ENCODE peak calls at places on chromosomes 2 and 18, in eight cellular contexts. One of them, this sample, is unnamed.
A peak's percentile ranks its signal among the peaks of the same experiment; 100 is the strongest.

GRCh38 chr2:218421027-218421426 is 2.1 kb downstream of the VIL1 start:
- DNase-seq in neural crest cell: no peak
- DNase-seq in fibroblast of lung: no peak
- DNase-seq in nephron progenitor cell: no peak
- DNase-seq in activated CD8-positive, alpha-beta T cell treated with anti-CD3 and anti-CD28 coated beads for 36 hours: no peak
- DNase-seq in AG10803: no peak
- DNase-seq in Calu3: no peak
- DNase-seq in CD4-positive, alpha-beta T cell: no peak
- DNase-seq in this sample: no peak

GRCh38 chr18:35816003-35816402 is 156.5 kb upstream of the RMP24 start:
- DNase-seq in nephron progenitor cell: no peak
- DNase-seq in AG10803: no peak
- DNase-seq in Calu3: no peak
- DNase-seq in CD4-positive, alpha-beta T cell: no peak
- DNase-seq in fibroblast of lung: no peak
- DNase-seq in neural crest cell: no peak
- DNase-seq in activated CD8-positive, alpha-beta T cell treated with anti-CD3 and anti-CD28 coated beads for 36 hours: no peak
- DNase-seq in this sample: no peak

GRCh38 chr2:173962036-173962435 is 3.1 kb downstream of the SP3 start:
- DNase-seq in fibroblast of lung: no peak
- DNase-seq in AG10803: no peak
- DNase-seq in activated CD8-positive, alpha-beta T cell treated with anti-CD3 and anti-CD28 coated beads for 36 hours: no peak
- DNase-seq in nephron progenitor cell: no peak
- DNase-seq in Calu3: no peak
- DNase-seq in CD4-positive, alpha-beta T cell: no peak
- DNase-seq in neural crest cell: no peak
- DNase-seq in this sample: no peak

GRCh38 chr18:10045296-10045891 is 131.6 kb downstream of the VAPA start:
- DNase-seq in nephron progenitor cell: no peak
- DNase-seq in fibroblast of lung: no peak
- DNase-seq in Calu3: no peak
- DNase-seq in CD4-positive, alpha-beta T cell: no peak
- DNase-seq in activated CD8-positive, alpha-beta T cell treated with anti-CD3 and anti-CD28 coated beads for 36 hours: no peak
- DNase-seq in neural crest cell: no peak
- DNase-seq in AG10803: no peak
- DNase-seq in this sample: no peak

GRCh38 chr2:148565272-148565894 is 79.2 kb upstream of the EPC2 start:
- DNase-seq in neural crest cell: no peak
- DNase-seq in AG10803: no peak
- DNase-seq in CD4-positive, alpha-beta T cell: no peak
- DNase-seq in fibroblast of lung: no peak
- DNase-seq in nephron progenitor cell: no peak
- DNase-seq in activated CD8-positive, alpha-beta T cell treated with anti-CD3 and anti-CD28 coated beads for 36 hours: no peak
- DNase-seq in Calu3: peak; percentile 11
- DNase-seq in this sample: no peak

GRCh38 chr2:86087936-86088850 is 17.5 kb downstream of the POLR1A start:
- DNase-seq in Calu3: no peak
- DNase-seq in AG10803: no peak
- DNase-seq in activated CD8-positive, alpha-beta T cell treated with anti-CD3 and anti-CD28 coated beads for 36 hours: peak; percentile 20
- DNase-seq in neural crest cell: no peak
- DNase-seq in CD4-positive, alpha-beta T cell: no peak
- DNase-seq in nephron progenitor cell: no peak
- DNase-seq in fibroblast of lung: no peak
- DNase-seq in this sample: no peak

GRCh38 chr2:232628466-232629200 is 4.8 kb upstream of the EFHD1 start:
- DNase-seq in CD4-positive, alpha-beta T cell: no peak
- DNase-seq in nephron progenitor cell: no peak
- DNase-seq in Calu3: no peak
- DNase-seq in neural crest cell: no peak
- DNase-seq in activated CD8-positive, alpha-beta T cell treated with anti-CD3 and anti-CD28 coated beads for 36 hours: no peak
- DNase-seq in AG10803: no peak
- DNase-seq in fibroblast of lung: no peak
- DNase-seq in this sample: no peak

GRCh38 chr2:120609826-120610395 is 125.8 kb upstream of the GLI2 start:
- DNase-seq in fibroblast of lung: no peak
- DNase-seq in AG10803: no peak
- DNase-seq in CD4-positive, alpha-beta T cell: no peak
- DNase-seq in activated CD8-positive, alpha-beta T cell treated with anti-CD3 and anti-CD28 coated beads for 36 hours: no peak
- DNase-seq in nephron progenitor cell: no peak
- DNase-seq in Calu3: no peak
- DNase-seq in neural crest cell: no peak
- DNase-seq in this sample: no peak

GRCh38 chr2:39664898-39665591 is 672 bp upstream of the TMEM178A start:
- DNase-seq in Calu3: no peak
- DNase-seq in fibroblast of lung: no peak
- DNase-seq in activated CD8-positive, alpha-beta T cell treated with anti-CD3 and anti-CD28 coated beads for 36 hours: no peak
- DNase-seq in AG10803: no peak
- DNase-seq in neural crest cell: peak; percentile 31
- DNase-seq in CD4-positive, alpha-beta T cell: no peak
- DNase-seq in nephron progenitor cell: peak; percentile 45
- DNase-seq in this sample: no peak

GRCh38 chr2:236334122-236334876 is 70.1 kb upstream of the ASB18 start:
- DNase-seq in neural crest cell: no peak
- DNase-seq in nephron progenitor cell: no peak
- DNase-seq in activated CD8-positive, alpha-beta T cell treated with anti-CD3 and anti-CD28 coated beads for 36 hours: no peak
- DNase-seq in AG10803: no peak
- DNase-seq in fibroblast of lung: peak; percentile 14
- DNase-seq in CD4-positive, alpha-beta T cell: no peak
- DNase-seq in Calu3: no peak
- DNase-seq in this sample: no peak

GRCh38 chr18:6885992-6886823 is 156.7 kb downstream of the ARHGAP28 start:
- DNase-seq in Calu3: peak; percentile 50
- DNase-seq in AG10803: peak; percentile 59
- DNase-seq in neural crest cell: peak; percentile 60
- DNase-seq in fibroblast of lung: peak; percentile 29
- DNase-seq in CD4-positive, alpha-beta T cell: no peak
- DNase-seq in nephron progenitor cell: peak; percentile 65
- DNase-seq in activated CD8-positive, alpha-beta T cell treated with anti-CD3 and anti-CD28 coated beads for 36 hours: peak; percentile 14
- DNase-seq in this sample: peak; percentile 43

DNA sequence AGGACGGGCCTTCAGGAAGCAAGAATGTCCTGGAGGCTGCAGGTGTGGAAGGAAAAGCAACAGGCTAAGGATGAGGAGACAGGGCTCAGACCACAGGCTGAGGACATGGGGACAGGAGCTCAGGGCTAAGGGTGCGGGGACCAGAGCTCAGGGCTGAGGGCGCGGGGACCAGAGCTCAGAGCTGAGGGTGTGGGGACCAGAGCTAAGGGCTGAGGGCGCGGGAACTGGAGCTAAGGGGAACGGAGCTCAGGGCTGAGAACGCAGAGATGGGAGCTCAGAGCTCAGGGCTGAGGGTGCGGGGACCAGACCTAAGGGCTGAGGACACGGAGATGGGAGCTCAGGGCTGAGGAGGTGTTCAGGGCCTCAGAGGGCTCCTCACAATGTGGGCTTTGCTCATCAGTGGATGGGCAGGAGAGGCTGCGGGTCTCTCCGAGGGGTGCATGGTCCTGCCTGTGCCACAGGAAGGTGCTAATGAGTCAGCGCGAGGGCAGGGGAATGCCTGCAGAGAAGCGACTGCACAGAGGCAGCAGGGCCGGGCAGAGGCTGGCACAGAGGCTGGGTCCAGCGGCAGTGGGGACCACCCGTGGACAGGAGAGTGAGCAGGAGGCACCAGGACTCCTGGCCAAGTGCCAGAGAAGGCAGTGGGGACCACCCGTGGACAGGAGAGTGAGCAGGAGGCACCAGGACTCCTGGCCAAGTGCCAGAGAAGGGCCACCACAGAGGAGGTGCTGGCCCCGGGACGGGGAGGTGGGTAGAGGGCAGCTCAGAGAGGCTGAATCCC is 271.7 kb downstream of the TWIST2 start:
- DNase-seq in neural crest cell: no peak
- DNase-seq in Calu3: no peak
- DNase-seq in fibroblast of lung: no peak
- DNase-seq in activated CD8-positive, alpha-beta T cell treated with anti-CD3 and anti-CD28 coated beads for 36 hours: peak; percentile 12
- DNase-seq in CD4-positive, alpha-beta T cell: no peak
- DNase-seq in AG10803: no peak
- DNase-seq in nephron progenitor cell: no peak
- DNase-seq in this sample: no peak
- TF ChIP-seq CTCF in neural crest cell: no peak
- TF ChIP-seq CTCF in Calu3: no peak
- TF ChIP-seq CTCF in fibroblast of lung: no peak
- TF ChIP-seq CTCF in activated CD8-positive, alpha-beta T cell treated with anti-CD3 and anti-CD28 coated beads for 36 hours: no peak
- TF ChIP-seq CTCF in CD4-positive, alpha-beta T cell: no peak
- TF ChIP-seq CTCF in AG10803: no peak
- TF ChIP-seq CTCF in nephron progenitor cell: no peak
- TF ChIP-seq CTCF in this sample: no peak

DNA sequence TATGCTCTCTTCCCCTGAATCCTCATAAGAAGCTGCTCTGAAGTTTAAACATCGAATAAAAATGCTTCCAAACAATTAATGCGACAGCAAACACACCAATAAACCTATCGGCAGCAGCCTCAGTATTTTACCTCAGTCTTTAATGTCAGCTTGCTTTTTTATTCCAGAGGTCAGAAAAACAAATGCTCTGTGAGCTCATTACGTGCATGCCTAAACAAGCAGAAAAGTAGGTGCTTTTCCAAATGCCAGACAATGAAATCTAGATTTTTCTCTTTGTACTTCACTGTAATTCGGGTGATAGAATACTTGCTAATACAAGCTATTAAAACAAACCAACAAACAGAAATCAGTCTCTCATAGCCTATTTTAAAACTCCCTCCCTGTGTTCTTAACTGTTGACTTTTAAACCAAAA is 381.5 kb downstream of the NRXN1 start:
- DNase-seq in fibroblast of lung: no peak
- DNase-seq in activated CD8-positive, alpha-beta T cell treated with anti-CD3 and anti-CD28 coated beads for 36 hours: no peak
- DNase-seq in CD4-positive, alpha-beta T cell: no peak
- DNase-seq in neural crest cell: no peak
- DNase-seq in nephron progenitor cell: no peak
- DNase-seq in Calu3: no peak
- DNase-seq in AG10803: no peak
- DNase-seq in this sample: no peak
- TF ChIP-seq CTCF in fibroblast of lung: no peak
- TF ChIP-seq CTCF in activated CD8-positive, alpha-beta T cell treated with anti-CD3 and anti-CD28 coated beads for 36 hours: no peak
- TF ChIP-seq CTCF in CD4-positive, alpha-beta T cell: no peak
- TF ChIP-seq CTCF in neural crest cell: no peak
- TF ChIP-seq CTCF in nephron progenitor cell: no peak
- TF ChIP-seq CTCF in Calu3: no peak
- TF ChIP-seq CTCF in AG10803: no peak
- TF ChIP-seq CTCF in this sample: no peak

DNA sequence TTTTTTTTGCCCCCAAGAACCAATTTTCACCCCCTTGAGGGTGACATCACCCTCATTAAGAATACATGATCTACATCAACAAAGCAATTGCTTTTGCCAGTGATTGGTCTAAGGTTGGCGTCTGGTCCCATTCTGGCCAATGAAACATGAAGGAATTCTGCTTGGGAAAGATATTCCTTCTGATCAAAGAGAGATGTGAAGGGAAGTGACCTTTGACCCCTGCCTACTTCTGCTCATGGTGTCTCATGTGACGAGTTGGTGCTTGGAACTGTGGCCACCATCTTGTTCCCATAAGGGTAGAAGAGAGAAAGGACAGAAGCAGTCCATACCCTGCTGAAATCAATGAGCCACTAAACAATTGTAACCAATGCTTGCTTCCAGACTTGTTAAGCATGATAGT is 85.1 kb downstream of the LBH start:
- DNase-seq in neural crest cell: no peak
- DNase-seq in fibroblast of lung: no peak
- DNase-seq in activated CD8-positive, alpha-beta T cell treated with anti-CD3 and anti-CD28 coated beads for 36 hours: no peak
- DNase-seq in CD4-positive, alpha-beta T cell: no peak
- DNase-seq in Calu3: no peak
- DNase-seq in AG10803: no peak
- DNase-seq in nephron progenitor cell: no peak
- DNase-seq in this sample: no peak
- TF ChIP-seq CTCF in neural crest cell: no peak
- TF ChIP-seq CTCF in fibroblast of lung: no peak
- TF ChIP-seq CTCF in activated CD8-positive, alpha-beta T cell treated with anti-CD3 and anti-CD28 coated beads for 36 hours: no peak
- TF ChIP-seq CTCF in CD4-positive, alpha-beta T cell: no peak
- TF ChIP-seq CTCF in Calu3: no peak
- TF ChIP-seq CTCF in AG10803: no peak
- TF ChIP-seq CTCF in nephron progenitor cell: no peak
- TF ChIP-seq CTCF in this sample: no peak

GRCh38 chr2:113724010-113724409 is 32.4 kb downstream of the SLC35F5 start:
- DNase-seq in CD4-positive, alpha-beta T cell: no peak
- DNase-seq in activated CD8-positive, alpha-beta T cell treated with anti-CD3 and anti-CD28 coated beads for 36 hours: no peak
- DNase-seq in fibroblast of lung: no peak
- DNase-seq in neural crest cell: no peak
- DNase-seq in Calu3: no peak
- DNase-seq in AG10803: no peak
- DNase-seq in nephron progenitor cell: no peak
- DNase-seq in this sample: no peak

GRCh38 chr2:113716291-113716690 is 40.2 kb downstream of the SLC35F5 start:
- DNase-seq in CD4-positive, alpha-beta T cell: no peak
- DNase-seq in activated CD8-positive, alpha-beta T cell treated with anti-CD3 and anti-CD28 coated beads for 36 hours: no peak
- DNase-seq in Calu3: no peak
- DNase-seq in neural crest cell: no peak
- DNase-seq in fibroblast of lung: peak; percentile 25
- DNase-seq in nephron progenitor cell: no peak
- DNase-seq in AG10803: peak; percentile 13
- DNase-seq in this sample: peak; percentile 41

GRCh38 chr2:113723411-113723810 is 33.0 kb downstream of the SLC35F5 start:
- DNase-seq in fibroblast of lung: no peak
- DNase-seq in activated CD8-positive, alpha-beta T cell treated with anti-CD3 and anti-CD28 coated beads for 36 hours: no peak
- DNase-seq in neural crest cell: no peak
- DNase-seq in AG10803: no peak
- DNase-seq in CD4-positive, alpha-beta T cell: no peak
- DNase-seq in Calu3: no peak
- DNase-seq in nephron progenitor cell: no peak
- DNase-seq in this sample: no peak

GRCh38 chr2:113720167-113720566 is 36.3 kb downstream of the SLC35F5 start:
- DNase-seq in neural crest cell: no peak
- DNase-seq in Calu3: no peak
- DNase-seq in fibroblast of lung: peak; percentile 16
- DNase-seq in activated CD8-positive, alpha-beta T cell treated with anti-CD3 and anti-CD28 coated beads for 36 hours: no peak
- DNase-seq in nephron progenitor cell: no peak
- DNase-seq in AG10803: peak; percentile 20
- DNase-seq in CD4-positive, alpha-beta T cell: no peak
- DNase-seq in this sample: no peak
- TF ChIP-seq CTCF in neural crest cell: peak; percentile 65
- TF ChIP-seq CTCF in Calu3: peak; percentile 39
- TF ChIP-seq CTCF in fibroblast of lung: peak; percentile 44
- TF ChIP-seq CTCF in activated CD8-positive, alpha-beta T cell treated with anti-CD3 and anti-CD28 coated beads for 36 hours: peak; percentile 31
- TF ChIP-seq CTCF in nephron progenitor cell: peak; percentile 26
- TF ChIP-seq CTCF in AG10803: peak; percentile 62
- TF ChIP-seq CTCF in CD4-positive, alpha-beta T cell: no peak
- TF ChIP-seq CTCF in this sample: peak; percentile 80

GRCh38 chr2:37826611-37827010 is 98.5 kb upstream of the RMDN2 start:
- DNase-seq in fibroblast of lung: no peak
- DNase-seq in Calu3: no peak
- DNase-seq in nephron progenitor cell: no peak
- DNase-seq in activated CD8-positive, alpha-beta T cell treated with anti-CD3 and anti-CD28 coated beads for 36 hours: no peak
- DNase-seq in neural crest cell: no peak
- DNase-seq in CD4-positive, alpha-beta T cell: no peak
- DNase-seq in AG10803: no peak
- DNase-seq in this sample: no peak
- TF ChIP-seq CTCF in fibroblast of lung: no peak
- TF ChIP-seq CTCF in Calu3: no peak
- TF ChIP-seq CTCF in nephron progenitor cell: no peak
- TF ChIP-seq CTCF in activated CD8-positive, alpha-beta T cell treated with anti-CD3 and anti-CD28 coated beads for 36 hours: no peak
- TF ChIP-seq CTCF in neural crest cell: no peak
- TF ChIP-seq CTCF in CD4-positive, alpha-beta T cell: no peak
- TF ChIP-seq CTCF in AG10803: no peak
- TF ChIP-seq CTCF in this sample: no peak